ENCODE peak calls at places on chromosomes 1 and 21, in six cellular contexts. F, W, Z, T, R and O are unnamed samples.
A peak's percentile ranks its signal among the peaks of the same experiment; 100 is the strongest.

GRCh38 chr1:215710340-215710971 is 143.4 kb downstream of the KCTD3 start:
- DNase-seq in Z (peak; percentile 49), F (peak; percentile 22), R (no peak), T (no peak), W (peak; percentile 59), O (peak; percentile 70)

GRCh38 chr1:212119397-212119837 is 83.9 kb downstream of the DTL start:
- DNase-seq in F (no peak), T (no peak), W (no peak), R (no peak), Z (no peak), O (no peak)

GRCh38 chr1:106268070-106268469 is 788.4 kb upstream of the PRMT6 start:
- DNase-seq in Z (no peak), R (no peak), W (peak; percentile 3), T (no peak), F (no peak), O (no peak)

GRCh38 chr1:6447818-6448748 is 17.9 kb downstream of the TNFRSF25 start:
- DNase-seq in Z (no peak), F (peak; percentile 71), T (no peak), W (peak; percentile 81), R (no peak), O (peak; percentile 28)

GRCh38 chr1:217889401-217889800 is 258.3 kb downstream of the SPATA17 start:
- DNase-seq in Z (no peak), R (no peak), T (no peak), W (no peak), F (no peak), O (no peak)

GRCh38 chr1:155981266-155982088 is 3.1 kb upstream of the ARHGEF2 start:
- DNase-seq in R (no peak), Z (peak; percentile 65), T (no peak), F (no peak), W (peak; percentile 54), O (peak; percentile 71)

GRCh38 chr1:81832573-81832972 is 31.8 kb downstream of the ADGRL2 start:
- DNase-seq in T (no peak), W (no peak), F (no peak), R (no peak), Z (no peak), O (no peak)

GRCh38 chr1:91830242-91831131 is 55.5 kb downstream of the TGFBR3 start:
- DNase-seq in T (peak; percentile 80), R (no peak), F (peak; percentile 62), W (peak; percentile 84), Z (no peak), O (no peak)

GRCh38 chr1:214028569-214028968 is 40.8 kb downstream of the PROX1 start:
- DNase-seq in T (no peak), W (no peak), F (no peak), Z (no peak), R (no peak), O (no peak)

GRCh38 chr1:220565670-220566069 is 37.7 kb downstream of the MARK1 start:
- DNase-seq in W (no peak), F (no peak), R (no peak), T (no peak), Z (no peak), O (no peak)

GRCh38 chr1:212699839-212700596 is at the start of gene BATF3:
- DNase-seq in F (peak; percentile 42), R (peak; percentile 76), W (no peak), T (peak; percentile 90), Z (no peak), O (no peak)

GRCh38 chr1:182381962-182382819 is 9.4 kb downstream of the GLUL start:
- DNase-seq in R (no peak), W (no peak), T (no peak), F (no peak), Z (no peak), O (no peak)

GRCh38 chr21:39588884-39589283 is 23.9 kb upstream of the B3GALT5 start:
- DNase-seq in R (no peak), Z (no peak), F (no peak), W (no peak), T (no peak), O (no peak)

DNA sequence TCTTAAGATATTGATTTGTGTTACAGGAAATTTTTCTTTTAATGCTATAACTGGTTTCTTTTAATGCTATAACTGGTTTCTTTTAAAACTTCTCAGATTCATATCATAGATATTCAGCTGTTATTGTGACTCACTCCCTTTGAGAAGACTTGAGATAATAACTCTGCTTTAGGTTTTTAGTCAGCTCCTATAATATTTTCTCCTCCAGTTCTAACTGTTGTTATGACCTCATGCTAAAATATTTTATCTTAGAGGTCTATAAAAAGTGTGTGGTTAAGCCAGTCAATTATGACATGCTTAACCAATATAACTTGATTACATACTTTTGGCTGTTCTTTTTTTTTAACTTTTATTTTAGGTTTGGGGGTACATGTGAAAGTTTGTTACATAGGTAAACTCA is 280.2 kb downstream of the PTGER3 start:
- DNase-seq in T (no peak), W (no peak), R (no peak), F (no peak), Z (no peak), O (no peak)
- H3K27ac ChIP-seq in T (no peak overlapping the region), W (no peak overlapping the region), R (no peak overlapping the region), F (no peak overlapping the region), Z (no peak overlapping the region), O (no peak overlapping the region)

GRCh38 chr1:9239622-9240401 is 5.2 kb downstream of the H6PD start:
- DNase-seq in Z (no peak), F (peak; percentile 53), W (peak; percentile 83), R (no peak), T (no peak), O (peak; percentile 89)
- H3K27ac ChIP-seq in Z (no peak overlapping the region), F (peak overlapping the region; percentile 37), W (peak overlapping the region; percentile 56), R (peak overlapping the region; percentile 89), T (peak overlapping the region; percentile 43), O (no peak overlapping the region)

DNA sequence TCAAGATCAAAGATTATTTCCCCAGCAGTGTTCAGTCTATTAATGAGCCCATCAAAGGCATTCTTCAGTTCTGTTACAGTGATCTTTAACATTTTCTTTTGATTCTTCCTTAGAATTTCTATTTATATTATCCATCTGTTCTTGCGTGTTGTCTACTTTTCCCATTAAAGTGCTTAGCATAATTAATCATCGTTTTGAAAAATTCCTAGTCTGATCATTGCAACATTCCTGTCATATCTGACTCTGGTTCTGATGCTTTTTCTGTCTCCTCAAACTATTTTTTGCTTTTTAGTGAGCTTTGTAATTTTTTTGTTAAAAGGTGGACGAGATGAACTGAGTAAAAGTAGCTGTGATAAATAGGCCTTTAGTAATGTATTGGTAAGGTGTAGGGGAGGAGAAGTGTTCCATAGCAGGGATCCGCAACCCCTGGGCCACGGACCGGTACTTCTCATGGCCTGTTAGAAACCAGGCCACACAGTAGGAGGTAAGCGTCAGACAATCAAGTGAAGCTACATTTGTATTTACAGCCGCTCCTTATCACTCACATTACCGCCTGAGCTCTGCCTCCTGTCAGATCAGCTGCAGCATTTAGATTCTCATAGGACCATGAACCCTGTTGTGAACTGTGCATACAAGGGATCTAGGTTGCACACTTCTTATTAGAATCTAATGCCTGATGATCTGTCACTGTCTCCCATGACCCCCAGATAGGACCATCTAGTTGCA is 163.3 kb downstream of the PIK3R3 start:
- DNase-seq in W (peak; percentile 18), T (no peak), R (no peak), F (no peak), Z (no peak), O (no peak)
- H3K27ac ChIP-seq in W (no peak overlapping the region), T (no peak overlapping the region), R (no peak overlapping the region), F (no peak overlapping the region), Z (no peak overlapping the region), O (no peak overlapping the region)

DNA sequence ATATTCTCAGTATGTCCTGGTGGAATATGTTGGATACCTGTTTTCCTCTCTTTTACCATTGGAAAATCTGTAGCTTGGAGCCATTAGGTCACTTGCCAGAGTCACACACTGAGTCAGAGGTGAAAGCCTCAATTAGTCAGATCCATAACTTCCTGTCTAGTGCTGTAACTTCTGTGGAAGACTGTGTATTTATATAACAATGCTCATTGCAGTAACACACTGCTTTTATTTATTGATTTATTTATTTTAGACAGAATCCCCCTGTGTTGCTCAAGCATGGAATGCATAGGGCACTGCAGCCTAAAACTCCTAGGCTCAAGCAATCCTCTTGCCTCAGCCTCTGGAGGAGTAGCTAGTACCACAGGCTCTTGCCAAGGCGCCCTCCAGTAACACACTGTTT is 1.3 kb upstream of the DOCK7 start:
- DNase-seq in F (no peak), W (peak; percentile 77), R (no peak), Z (no peak), T (no peak), O (no peak)
- H3K27ac ChIP-seq in F (peak overlapping the region; percentile 43), W (peak overlapping the region; percentile 96), R (peak overlapping the region; percentile 66), Z (no peak overlapping the region), T (peak overlapping the region; percentile 10), O (no peak overlapping the region)

GRCh38 chr1:41319106-41319755 is 42.0 kb upstream of the FOXO6 start:
- DNase-seq in R (no peak), Z (no peak), W (no peak), F (no peak), T (no peak), O (no peak)
- H3K27ac ChIP-seq in R (peak overlapping the region; percentile 52), Z (no peak overlapping the region), W (no peak overlapping the region), F (no peak overlapping the region), T (no peak overlapping the region), O (no peak overlapping the region)

DNA sequence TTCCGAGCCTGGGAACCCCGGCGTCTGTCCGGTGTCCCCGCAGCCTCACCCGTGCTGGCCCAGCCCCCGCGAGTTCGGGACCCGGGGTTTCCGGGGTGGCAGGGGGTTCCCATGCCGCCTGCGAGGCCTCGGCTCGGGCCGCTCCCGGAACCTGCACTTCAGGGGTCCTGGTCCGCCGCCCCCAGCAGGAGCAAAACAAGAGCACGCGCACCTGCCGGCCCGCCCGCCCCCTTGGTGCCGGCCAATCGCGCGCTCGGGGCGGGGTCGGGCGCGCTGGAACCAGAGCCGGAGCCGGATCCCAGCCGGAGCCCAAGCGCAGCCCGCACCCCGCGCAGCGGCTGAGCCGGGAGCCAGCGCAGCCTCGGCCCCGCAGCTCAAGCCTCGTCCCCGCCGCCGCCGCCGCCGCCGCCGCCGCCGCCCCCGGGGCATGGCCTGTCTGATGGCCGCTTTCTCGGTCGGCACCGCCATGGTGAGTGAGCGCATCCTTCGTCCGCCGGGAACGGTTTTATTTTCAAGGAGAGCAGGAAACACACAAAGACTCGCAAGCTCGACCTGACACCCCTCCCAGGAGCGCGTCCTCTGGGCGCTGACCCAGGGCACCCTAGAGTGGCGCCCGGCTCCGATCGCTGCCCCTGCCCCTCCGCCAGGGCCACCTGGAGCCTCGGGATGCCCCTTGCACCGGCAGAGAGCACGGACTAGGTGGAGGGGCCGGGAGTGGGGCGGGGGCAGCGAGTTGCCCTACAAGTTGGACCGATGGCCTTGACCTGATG is at the start of gene ABCG1:
- DNase-seq in F (peak; percentile 73), W (no peak), T (peak; percentile 81), R (peak; percentile 80), Z (no peak), O (peak; percentile 35)
- H3K27ac ChIP-seq in F (peak within 1 kb of the TSS; percentile 38), W (no peak within 1 kb of the TSS), T (peak within 1 kb of the TSS; percentile 57), R (peak within 1 kb of the TSS; percentile 41), Z (no peak within 1 kb of the TSS), O (no peak within 1 kb of the TSS)

GRCh38 chr21:33967086-33967571 is 51.5 kb upstream of the ATP5PO start:
- DNase-seq in T (no peak), Z (no peak), R (no peak), W (peak; percentile 21), F (no peak), O (no peak)

GRCh38 chr21:33966324-33966949 is 50.8 kb upstream of the ATP5PO start:
- DNase-seq in F (no peak), W (no peak), R (no peak), T (no peak), Z (no peak), O (no peak)

GRCh38 chr21:33968998-33969353 is 53.4 kb upstream of the ATP5PO start:
- DNase-seq in R (no peak), T (no peak), Z (no peak), W (no peak), F (no peak), O (no peak)

GRCh38 chr21:33969600-33969999 is 54.0 kb upstream of the ATP5PO start:
- DNase-seq in Z (no peak), F (no peak), T (no peak), R (no peak), W (peak; percentile 33), O (no peak)

GRCh38 chr21:33968082-33968997 is 52.7 kb upstream of the ATP5PO start:
- DNase-seq in W (peak; percentile 41), R (no peak), F (no peak), Z (peak; percentile 68), T (no peak), O (no peak)
- H3K27ac ChIP-seq in W (no peak overlapping the region), R (peak overlapping the region; percentile 10), F (peak overlapping the region; percentile 18), Z (no peak overlapping the region), T (peak overlapping the region; percentile 65), O (no peak overlapping the region)